ENCODE peak calls at places on chromosomes 11 and 22, in five cellular contexts. One of them, this sample, is unnamed.

GRCh38 chr11:9250139-9250582 is 15.0 kb downstream of the DENND5A start:
- DNase-seq in A549: no peak
- DNase-seq in GM12878: peak
- DNase-seq in endothelial cell of umbilical vein: peak
- DNase-seq in K562: no peak
- DNase-seq in this sample: peak

GRCh38 chr11:31102316-31102715 is 267.2 kb downstream of the DCDC1 start:
- DNase-seq in endothelial cell of umbilical vein: no peak
- DNase-seq in GM12878: no peak
- DNase-seq in K562: no peak
- DNase-seq in A549: no peak
- DNase-seq in this sample: no peak

GRCh38 chr11:61834278-61835004 is 6.3 kb downstream of the FADS2 start:
- DNase-seq in GM12878: peak
- DNase-seq in A549: no peak
- DNase-seq in K562: peak
- DNase-seq in endothelial cell of umbilical vein: peak
- DNase-seq in this sample: peak

GRCh38 chr22:32765117-32765618 is 36.3 kb upstream of the TIMP3 start:
- DNase-seq in endothelial cell of umbilical vein: no peak
- DNase-seq in A549: no peak
- DNase-seq in GM12878: no peak
- DNase-seq in K562: no peak
- DNase-seq in this sample: no peak

GRCh38 chr11:64165482-64165841 is 451 bp downstream of the MACROD1 start:
- DNase-seq in K562: no peak
- DNase-seq in endothelial cell of umbilical vein: no peak
- DNase-seq in GM12878: no peak
- DNase-seq in A549: peak
- DNase-seq in this sample: peak

GRCh38 chr22:46572911-46573780 is 35.7 kb upstream of the CELSR1 start:
- DNase-seq in K562: no peak
- DNase-seq in GM12878: no peak
- DNase-seq in endothelial cell of umbilical vein: no peak
- DNase-seq in A549: no peak
- DNase-seq in this sample: no peak

GRCh38 chr22:50215297-50216049 is 14.7 kb downstream of the SELENOO start:
- DNase-seq in A549: no peak
- DNase-seq in K562: no peak
- DNase-seq in endothelial cell of umbilical vein: no peak
- DNase-seq in GM12878: no peak
- DNase-seq in this sample: no peak

GRCh38 chr11:57202282-57202681 is 20.5 kb downstream of the LRRC55 start:
- DNase-seq in A549: no peak
- DNase-seq in endothelial cell of umbilical vein: no peak
- DNase-seq in GM12878: no peak
- DNase-seq in K562: no peak
- DNase-seq in this sample: no peak

GRCh38 chr11:114259124-114259526 is 37.1 kb upstream of the NNMT start:
- DNase-seq in A549: no peak
- DNase-seq in K562: no peak
- DNase-seq in endothelial cell of umbilical vein: no peak
- DNase-seq in GM12878: no peak
- DNase-seq in this sample: no peak

GRCh38 chr11:1778141-1778911 is 14.6 kb upstream of the CTSD start:
- DNase-seq in endothelial cell of umbilical vein: no peak
- DNase-seq in A549: no peak
- DNase-seq in GM12878: no peak
- DNase-seq in K562: peak
- DNase-seq in this sample: peak

GRCh38 chr22:24060375-24060788 is 49.3 kb downstream of the CABIN1 start:
- DNase-seq in GM12878: no peak
- DNase-seq in K562: no peak
- DNase-seq in endothelial cell of umbilical vein: peak
- DNase-seq in A549: no peak
- DNase-seq in this sample: no peak

GRCh38 chr11:13923716-13924650 is 38.5 kb upstream of the SPON1 start:
- DNase-seq in GM12878: peak
- DNase-seq in K562: no peak
- DNase-seq in A549: no peak
- DNase-seq in endothelial cell of umbilical vein: peak
- DNase-seq in this sample: peak

GRCh38 chr11:113317297-113317696 is 2.9 kb downstream of the TTC12 start:
- DNase-seq in endothelial cell of umbilical vein: no peak
- DNase-seq in GM12878: no peak
- DNase-seq in A549: no peak
- DNase-seq in K562: no peak
- DNase-seq in this sample: no peak

GRCh38 chr11:35404397-35404775 is 15.0 kb downstream of the SLC1A2 start:
- DNase-seq in K562: peak
- DNase-seq in GM12878: no peak
- DNase-seq in endothelial cell of umbilical vein: peak
- DNase-seq in A549: peak
- DNase-seq in this sample: peak

GRCh38 chr22:44344407-44344806 is 31.7 kb upstream of the SHISAL1 start:
- DNase-seq in A549: no peak
- DNase-seq in GM12878: no peak
- DNase-seq in K562: no peak
- DNase-seq in endothelial cell of umbilical vein: no peak
- DNase-seq in this sample: no peak

GRCh38 chr22:27952091-27952490 is 33.0 kb upstream of the PITPNB start:
- DNase-seq in K562: no peak
- DNase-seq in endothelial cell of umbilical vein: peak
- DNase-seq in GM12878: no peak
- DNase-seq in A549: no peak
- DNase-seq in this sample: no peak

GRCh38 chr11:2302844-2303626 is 1.2 kb downstream of the TSPAN32 start:
- DNase-seq in K562: no peak
- DNase-seq in endothelial cell of umbilical vein: no peak
- DNase-seq in A549: no peak
- DNase-seq in GM12878: no peak
- DNase-seq in this sample: peak

GRCh38 chr11:44565008-44565745 is at the start of gene CD82:
- DNase-seq in K562: peak
- DNase-seq in endothelial cell of umbilical vein: peak
- DNase-seq in GM12878: peak
- DNase-seq in A549: peak
- DNase-seq in this sample: peak

GRCh38 chr11:44566559-44566949 is 1.1 kb downstream of the CD82 start:
- DNase-seq in GM12878: no peak
- DNase-seq in endothelial cell of umbilical vein: no peak
- DNase-seq in A549: no peak
- DNase-seq in K562: no peak
- DNase-seq in this sample: no peak

GRCh38 chr11:44564653-44565007 is 833 bp upstream of the CD82 start:
- DNase-seq in endothelial cell of umbilical vein: no peak
- DNase-seq in GM12878: no peak
- DNase-seq in K562: peak
- DNase-seq in A549: peak
- DNase-seq in this sample: peak

GRCh38 chr11:44566952-44567875 is 1.8 kb downstream of the CD82 start:
- DNase-seq in endothelial cell of umbilical vein: no peak
- DNase-seq in A549: no peak
- DNase-seq in GM12878: no peak
- DNase-seq in K562: peak
- DNase-seq in this sample: peak

DNA sequence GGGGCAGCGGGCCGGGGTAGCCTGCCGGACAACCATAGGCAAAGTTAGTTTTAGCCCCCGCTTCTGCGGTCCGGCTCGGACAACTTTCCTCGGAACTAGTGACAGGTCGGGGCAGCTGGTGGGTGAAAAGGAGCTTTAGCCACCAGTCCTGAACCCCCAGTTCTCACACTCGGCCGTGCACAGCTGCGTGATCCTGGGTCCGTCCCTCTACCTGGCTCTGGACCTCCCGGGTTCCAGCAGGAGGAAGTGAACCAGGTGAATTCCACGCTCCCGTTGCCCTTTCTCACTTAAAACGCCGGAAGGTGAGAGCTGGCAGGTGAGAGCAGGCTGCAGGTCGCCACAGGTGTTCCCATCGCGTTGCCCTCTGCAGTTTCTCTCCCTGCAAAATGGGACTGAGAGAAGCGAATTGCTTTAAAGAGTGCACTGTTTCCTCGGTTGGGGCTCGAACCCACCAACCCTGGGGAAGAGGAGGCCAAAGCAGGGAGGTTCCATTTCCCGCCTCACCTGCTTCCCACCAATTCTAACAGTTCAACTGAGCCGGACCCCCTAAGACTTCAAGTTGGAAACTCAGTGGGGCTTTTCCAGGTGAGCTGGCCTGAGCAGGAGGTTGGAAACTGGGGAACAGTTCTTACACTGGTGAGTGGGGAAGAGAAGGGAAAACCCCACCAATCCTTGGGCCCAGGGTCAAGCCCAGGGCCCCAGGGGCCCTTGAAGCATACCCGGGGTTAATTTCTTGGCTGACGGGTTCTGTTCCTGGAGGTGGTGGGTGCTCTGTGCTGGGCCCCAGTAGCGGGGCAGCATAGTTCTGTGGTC is 489 bp downstream of the CD82 start:
- DNase-seq in endothelial cell of umbilical vein: no peak
- DNase-seq in A549: no peak
- DNase-seq in GM12878: no peak
- DNase-seq in K562: no peak
- DNase-seq in this sample: no peak
- TF ChIP-seq MYC in endothelial cell of umbilical vein: no peak
- TF ChIP-seq MYC in A549: no peak
- TF ChIP-seq MYC in GM12878: no peak
- TF ChIP-seq MYC in K562: no peak
- TF ChIP-seq MYC in this sample: no peak

GRCh38 chr11:18493310-18493709 is 33.4 kb downstream of the TSG101 start:
- DNase-seq in GM12878: no peak
- DNase-seq in endothelial cell of umbilical vein: no peak
- DNase-seq in K562: no peak
- DNase-seq in A549: no peak
- DNase-seq in this sample: no peak
- TF ChIP-seq MAX in GM12878: no peak
- TF ChIP-seq MAX in endothelial cell of umbilical vein: no peak
- TF ChIP-seq MAX in K562: no peak
- TF ChIP-seq MAX in A549: no peak
- TF ChIP-seq MAX in this sample: no peak

GRCh38 chr11:126461996-126462395 is 106.5 kb downstream of the ST3GAL4 start:
- DNase-seq in endothelial cell of umbilical vein: no peak
- DNase-seq in GM12878: no peak
- DNase-seq in K562: no peak
- DNase-seq in A549: no peak
- DNase-seq in this sample: no peak

GRCh38 chr11:126457817-126458216 is 102.3 kb downstream of the ST3GAL4 start:
- DNase-seq in endothelial cell of umbilical vein: no peak
- DNase-seq in GM12878: no peak
- DNase-seq in A549: no peak
- DNase-seq in K562: no peak
- DNase-seq in this sample: no peak

GRCh38 chr11:126460417-126461095 is 105.1 kb downstream of the ST3GAL4 start:
- DNase-seq in GM12878: no peak
- DNase-seq in A549: no peak
- DNase-seq in endothelial cell of umbilical vein: no peak
- DNase-seq in K562: no peak
- DNase-seq in this sample: no peak

GRCh38 chr11:126461096-126461440 is 105.6 kb downstream of the ST3GAL4 start:
- DNase-seq in GM12878: no peak
- DNase-seq in A549: no peak
- DNase-seq in endothelial cell of umbilical vein: no peak
- DNase-seq in K562: no peak
- DNase-seq in this sample: no peak

DNA sequence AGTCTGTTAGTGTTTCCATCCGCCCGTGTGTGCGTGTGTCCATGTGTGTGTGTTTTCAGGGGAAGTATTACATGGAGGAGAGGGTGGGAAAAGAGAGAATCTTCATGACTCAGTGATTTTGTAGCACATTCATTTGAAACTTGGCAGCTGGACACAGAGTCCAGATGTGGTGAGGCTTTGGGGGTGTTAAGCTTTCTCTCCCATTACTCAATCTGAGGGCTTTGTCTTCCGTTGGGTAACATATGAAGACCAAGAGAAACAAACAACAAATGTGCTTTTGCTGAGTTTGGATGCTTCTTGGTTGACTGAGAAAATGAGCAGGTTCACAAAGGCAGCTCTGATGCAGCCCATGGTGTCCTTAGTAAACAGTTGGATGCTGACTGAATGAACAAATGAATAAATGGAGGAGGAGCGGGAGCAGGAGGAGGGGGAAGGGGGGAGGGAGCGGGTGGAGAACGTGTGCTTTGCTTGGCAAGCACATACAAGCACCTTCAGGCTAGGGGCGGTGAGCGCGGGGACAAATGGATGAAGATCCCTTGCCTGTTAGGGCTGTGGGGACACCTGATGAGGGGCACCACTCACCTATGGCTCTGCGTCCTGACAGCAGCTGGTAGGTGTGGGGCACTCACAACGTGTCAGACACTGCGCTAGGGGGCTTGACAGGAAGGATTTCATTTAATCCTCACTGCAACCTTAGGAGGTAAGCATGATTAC is 104.4 kb downstream of the ST3GAL4 start:
- DNase-seq in endothelial cell of umbilical vein: no peak
- DNase-seq in GM12878: no peak
- DNase-seq in K562: no peak
- DNase-seq in A549: no peak
- DNase-seq in this sample: no peak
- TF ChIP-seq MYC in endothelial cell of umbilical vein: no peak
- TF ChIP-seq MYC in GM12878: no peak
- TF ChIP-seq MYC in K562: no peak
- TF ChIP-seq MYC in A549: no peak
- TF ChIP-seq MYC in this sample: no peak

GRCh38 chr11:95835768-95836488 is 45.6 kb downstream of the CEP57 start:
- DNase-seq in GM12878: peak
- DNase-seq in K562: peak
- DNase-seq in A549: peak
- DNase-seq in endothelial cell of umbilical vein: peak
- DNase-seq in this sample: peak

GRCh38 chr11:95833378-95833777 is 43.1 kb downstream of the CEP57 start:
- DNase-seq in endothelial cell of umbilical vein: no peak
- DNase-seq in A549: no peak
- DNase-seq in GM12878: no peak
- DNase-seq in K562: no peak
- DNase-seq in this sample: no peak

GRCh38 chr11:95832763-95833162 is 42.5 kb downstream of the CEP57 start:
- DNase-seq in A549: no peak
- DNase-seq in K562: no peak
- DNase-seq in GM12878: no peak
- DNase-seq in endothelial cell of umbilical vein: no peak
- DNase-seq in this sample: no peak

GRCh38 chr11:95831198-95831883 is 41.0 kb downstream of the CEP57 start:
- DNase-seq in GM12878: no peak
- DNase-seq in A549: no peak
- DNase-seq in endothelial cell of umbilical vein: peak
- DNase-seq in K562: no peak
- DNase-seq in this sample: no peak

DNA sequence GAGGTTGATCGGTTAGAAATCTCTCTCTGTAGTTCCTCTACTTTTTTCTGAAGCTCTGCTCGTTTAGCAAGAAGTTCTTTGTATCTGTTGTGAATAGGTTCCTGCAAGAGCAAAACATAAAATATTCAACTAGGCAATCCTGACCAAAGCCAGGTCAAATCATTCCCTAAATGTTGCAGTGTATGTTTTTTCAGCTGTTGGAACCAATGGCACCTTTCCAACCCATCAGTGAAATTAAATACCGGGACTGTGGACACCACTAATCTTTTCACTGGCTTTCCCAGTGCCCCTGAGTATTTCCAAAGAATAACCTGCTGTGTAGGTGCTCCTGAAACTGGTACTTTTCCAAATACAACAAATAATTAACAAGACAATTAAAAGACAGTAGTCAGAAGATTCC is 45.1 kb downstream of the CEP57 start:
- DNase-seq in GM12878: no peak
- DNase-seq in K562: no peak
- DNase-seq in endothelial cell of umbilical vein: no peak
- DNase-seq in A549: no peak
- DNase-seq in this sample: no peak
- TF ChIP-seq MAX in GM12878: no peak
- TF ChIP-seq MAX in K562: no peak
- TF ChIP-seq MAX in endothelial cell of umbilical vein: no peak
- TF ChIP-seq MAX in A549: no peak
- TF ChIP-seq MAX in this sample: no peak

This sample was measured in NB4.